ENCODE peak calls at places on chromosomes 3 and 15, in seven cellular contexts. F is choroid plexus epithelial cell, O is cardiac muscle cell, Q is tibial artery, P is MCF 10A, L is cardiac fibroblast, W is fibroblast of lung. V is an unnamed sample.
A peak's percentile ranks its signal among the peaks of the same experiment; 100 is the strongest.

GRCh38 chr3:101261506-101261905 is 58.9 kb downstream of the IMPG2 start:
- DNase-seq in L (peak; percentile 62), F (peak; percentile 47), P (no peak), W (peak; percentile 73), Q (no peak), O (no peak), V (peak; percentile 28)

GRCh38 chr3:124407260-124407659 is 323.0 kb upstream of the UMPS start:
- DNase-seq in L (peak; percentile 6), P (no peak), W (peak; percentile 59), O (no peak), F (peak; percentile 25), Q (no peak), V (no peak)

GRCh38 chr3:73520931-73521461 is 103.7 kb downstream of the PDZRN3 start:
- DNase-seq in O (no peak), P (no peak), F (no peak), W (peak; percentile 17), L (no peak), Q (peak; percentile 61), V (no peak)

GRCh38 chr3:175129126-175129525 is 270.0 kb downstream of the NAALADL2 start:
- DNase-seq in Q (no peak), F (no peak), O (no peak), P (no peak), L (peak; percentile 12), W (peak; percentile 88), V (peak; percentile 13)

GRCh38 chr3:137771401-137772230 is 7.5 kb downstream of the SOX14 start:
- DNase-seq in O (no peak), P (no peak), L (no peak), F (no peak), Q (no peak), W (no peak), V (no peak)

GRCh38 chr3:51024765-51025681 is 350.3 kb downstream of the DOCK3 start:
- DNase-seq in W (no peak), O (peak; percentile 10), Q (no peak), F (no peak), P (peak; percentile 18), L (no peak), V (no peak)

GRCh38 chr15:69909719-69910444 is 187.8 kb downstream of the TLE3 start:
- DNase-seq in F (no peak), O (no peak), W (peak; percentile 13), Q (no peak), P (no peak), L (peak; percentile 3), V (no peak)

GRCh38 chr3:194069421-194070219 is 66.3 kb upstream of the HES1 start:
- DNase-seq in F (peak; percentile 83), P (peak; percentile 90), W (peak; percentile 56), O (no peak), L (peak; percentile 63), Q (no peak), V (no peak)

GRCh38 chr3:129481783-129482332 is 41.8 kb downstream of the IFT122 start:
- DNase-seq in F (peak; percentile 23), L (peak; percentile 76), P (peak; percentile 99), W (peak; percentile 70), O (no peak), Q (peak; percentile 73), V (peak; percentile 25)

GRCh38 chr3:88912294-88913014 is 195.0 kb upstream of the EPHA3 start:
- DNase-seq in O (peak; percentile 8), P (no peak), F (no peak), Q (no peak), W (no peak), L (no peak), V (no peak)

GRCh38 chr3:24137958-24138875 is 193.1 kb downstream of the NR1D2 start:
- DNase-seq in F (no peak), P (peak; percentile 96), O (peak; percentile 12), W (no peak), Q (no peak), L (no peak), V (no peak)

GRCh38 chr3:12948891-12949711 is 107.7 kb upstream of the RPL32 start:
- DNase-seq in O (no peak), W (peak; percentile 80), Q (peak; percentile 45), P (no peak), L (peak; percentile 36), F (no peak), V (peak; percentile 71)

GRCh38 chr3:5122741-5123706 is 932 bp downstream of the ARL8B start:
- DNase-seq in F (peak; percentile 86), P (peak; percentile 50), O (peak; percentile 66), L (peak; percentile 72), W (peak; percentile 78), Q (peak; percentile 68), V (peak; percentile 49)

GRCh38 chr3:191329654-191330308 is 545 bp downstream of the UTS2B start:
- DNase-seq in O (peak; percentile 75), L (peak; percentile 65), P (peak; percentile 62), Q (peak; percentile 34), F (peak; percentile 62), W (peak; percentile 72), V (peak; percentile 38)

GRCh38 chr3:149654188-149654601 is 3.6 kb downstream of the WWTR1 start:
- DNase-seq in L (peak; percentile 81), F (peak; percentile 35), P (peak; percentile 30), O (no peak), W (peak; percentile 89), Q (no peak), V (peak; percentile 90)

GRCh38 chr3:123361019-123361418 is 87.9 kb downstream of the ADCY5 start:
- DNase-seq in F (no peak), P (no peak), L (no peak), W (no peak), Q (no peak), O (no peak), V (no peak)

GRCh38 chr15:68389936-68390790 is 41.8 kb downstream of the ITGA11 start:
- DNase-seq in Q (no peak), F (peak; percentile 77), P (peak; percentile 69), O (no peak), W (peak; percentile 89), L (peak; percentile 92), V (peak; percentile 51)

GRCh38 chr3:171776839-171777607 is 33.3 kb downstream of the PLD1 start:
- DNase-seq in Q (no peak), L (no peak), P (peak; percentile 83), W (no peak), O (no peak), F (no peak), V (no peak)

GRCh38 chr15:94582368-94582767 is 351.0 kb downstream of the MCTP2 start:
- DNase-seq in W (no peak), Q (no peak), O (peak; percentile 67), L (no peak), P (peak; percentile 62), F (peak; percentile 25), V (no peak)

GRCh38 chr3:83868909-83869567 is 1089.8 kb upstream of the CADM2 start:
- DNase-seq in L (no peak), O (peak; percentile 3), F (no peak), P (no peak), Q (no peak), W (no peak), V (no peak)

GRCh38 chr3:53773586-53774368 is 72.4 kb downstream of the CHDH start:
- DNase-seq in F (peak; percentile 89), W (peak; percentile 76), P (peak; percentile 42), L (peak; percentile 56), O (no peak), Q (peak; percentile 65), V (peak; percentile 82)

GRCh38 chr15:84826369-84826823 is 9.2 kb downstream of the ALPK3 start:
- DNase-seq in Q (peak; percentile 65), F (peak; percentile 31), O (peak; percentile 54), P (peak; percentile 65), L (peak; percentile 15), W (peak; percentile 6), V (no peak)

GRCh38 chr3:119508172-119508845 is 10.0 kb downstream of the TIMMDC1 start:
- DNase-seq in O (no peak), Q (no peak), F (no peak), W (no peak), L (no peak), P (no peak), V (no peak)

GRCh38 chr3:80554304-80554703 is 786.5 kb upstream of the ROBO1 start:
- DNase-seq in Q (no peak), W (no peak), F (no peak), P (peak; percentile 8), L (no peak), O (no peak), V (no peak)

GRCh38 chr3:143183668-143183970 is 64.0 kb downstream of the CHST2 start:
- DNase-seq in Q (no peak), L (no peak), P (no peak), W (no peak), F (no peak), O (no peak), V (no peak)

DNA sequence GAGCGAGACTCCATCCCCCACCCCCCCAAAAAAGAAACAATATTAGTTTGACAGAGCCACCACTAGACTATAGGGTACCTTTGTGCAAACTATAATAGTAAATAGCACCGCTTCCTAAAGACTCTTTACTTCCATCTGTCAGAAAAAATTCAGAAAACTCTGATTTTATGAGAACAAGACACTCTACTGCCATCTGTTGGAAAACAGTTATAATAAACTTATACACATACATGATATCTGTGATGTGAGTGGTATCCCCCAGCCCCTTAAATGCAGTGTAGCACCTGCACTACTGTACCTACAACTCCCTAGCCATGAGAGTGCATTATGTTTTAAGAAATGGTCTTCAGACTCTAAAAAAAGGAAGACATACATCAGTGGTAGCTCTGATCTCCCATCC is 47.1 kb upstream of the CTDSPL start:
- DNase-seq in P (peak; percentile 3), Q (no peak), F (peak; percentile 50), W (no peak), L (peak; percentile 25), O (peak; percentile 21), V (peak; percentile 24)
- TF ChIP-seq CTCF in P (peak; percentile 5), Q (peak; percentile 50), F (peak; percentile 23), W (peak; percentile 9), L (no peak), O (peak; percentile 28), V (peak; percentile 70)

GRCh38 chr3:125585595-125586223 is 9.6 kb downstream of the OSBPL11 start:
- DNase-seq in Q (peak; percentile 58), O (peak; percentile 63), L (peak; percentile 77), F (peak; percentile 81), P (peak; percentile 72), W (peak; percentile 57), V (peak; percentile 65)
- TF ChIP-seq CTCF in Q (peak; percentile 81), O (peak; percentile 84), L (peak; percentile 88), F (peak; percentile 96), P (peak; percentile 87), W (peak; percentile 89), V (peak; percentile 97)

GRCh38 chr3:184677344-184678316 is 34.2 kb downstream of the MAGEF1 start:
- DNase-seq in F (no peak), O (no peak), P (no peak), W (no peak), Q (no peak), L (no peak), V (no peak)

GRCh38 chr3:184676927-184677326 is 34.9 kb downstream of the MAGEF1 start:
- DNase-seq in L (no peak), P (no peak), W (no peak), F (no peak), Q (no peak), O (no peak), V (no peak)

GRCh38 chr3:184678317-184679055 is 33.4 kb downstream of the MAGEF1 start:
- DNase-seq in O (no peak), Q (no peak), F (no peak), P (no peak), L (no peak), W (no peak), V (no peak)

GRCh38 chr3:184680411-184680990 is 31.4 kb downstream of the MAGEF1 start:
- DNase-seq in L (no peak), P (no peak), Q (no peak), O (no peak), F (no peak), W (no peak), V (no peak)

GRCh38 chr3:184679056-184679502 is 32.8 kb downstream of the MAGEF1 start:
- DNase-seq in F (peak; percentile 20), P (no peak), O (peak; percentile 77), L (peak; percentile 6), W (no peak), Q (no peak), V (no peak)
- TF ChIP-seq CTCF in F (no peak), P (no peak), O (no peak), L (no peak), W (no peak), Q (no peak), V (no peak)

GRCh38 chr15:82108489-82109078 is 62.8 kb upstream of the MEX3B start:
- DNase-seq in O (peak; percentile 61), P (peak; percentile 69), Q (peak; percentile 32), W (peak; percentile 38), F (peak; percentile 67), L (peak; percentile 68), V (peak; percentile 39)
- TF ChIP-seq CTCF in O (peak; percentile 93), P (peak; percentile 98), Q (peak; percentile 50), W (peak; percentile 83), F (peak; percentile 96), L (peak; percentile 98), V (peak; percentile 96)

V was measured in HFFc6.